ENCODE peak calls at places on chromosomes 5 and 9, in seven cellular contexts. One of them, this sample, is unnamed.

GRCh38 chr5:137199966-137200365 is 299.2 kb downstream of the SPOCK1 start:
- DNase-seq in IMR-90: peak; percentile 60
- DNase-seq in neuronal stem cell: no peak
- DNase-seq in mesendoderm: peak; percentile 62
- DNase-seq in H1: peak; percentile 15
- DNase-seq in mesenchymal stem cell: no peak
- DNase-seq in trophoblast cell: no peak
- DNase-seq in this sample: no peak

GRCh38 chr9:100440071-100440470 is 13.1 kb downstream of the MSANTD3 start:
- DNase-seq in IMR-90: peak; percentile 76
- DNase-seq in neuronal stem cell: no peak
- DNase-seq in mesendoderm: no peak
- DNase-seq in H1: no peak
- DNase-seq in mesenchymal stem cell: peak; percentile 92
- DNase-seq in trophoblast cell: peak; percentile 95
- DNase-seq in this sample: no peak

GRCh38 chr5:6686916-6687409 is 26.3 kb upstream of the TENT4A start:
- DNase-seq in IMR-90: peak; percentile 60
- DNase-seq in neuronal stem cell: peak; percentile 69
- DNase-seq in mesendoderm: peak; percentile 76
- DNase-seq in H1: no peak
- DNase-seq in mesenchymal stem cell: peak; percentile 77
- DNase-seq in trophoblast cell: peak; percentile 21
- DNase-seq in this sample: peak; percentile 58

GRCh38 chr9:110995511-110996340 is 42.5 kb downstream of the LPAR1 start:
- DNase-seq in IMR-90: peak; percentile 54
- DNase-seq in neuronal stem cell: no peak
- DNase-seq in mesendoderm: no peak
- DNase-seq in H1: no peak
- DNase-seq in mesenchymal stem cell: peak; percentile 78
- DNase-seq in trophoblast cell: no peak
- DNase-seq in this sample: no peak

GRCh38 chr5:140358738-140359310 is 1.2 kb upstream of the SLC4A9 start:
- DNase-seq in IMR-90: peak; percentile 51
- DNase-seq in neuronal stem cell: peak; percentile 54
- DNase-seq in mesendoderm: peak; percentile 89
- DNase-seq in H1: no peak
- DNase-seq in mesenchymal stem cell: peak; percentile 63
- DNase-seq in trophoblast cell: peak; percentile 24
- DNase-seq in this sample: peak; percentile 72

GRCh38 chr5:54390015-54390414 is 65.5 kb upstream of the HSPB3 start:
- DNase-seq in IMR-90: peak; percentile 97
- DNase-seq in neuronal stem cell: no peak
- DNase-seq in mesendoderm: peak; percentile 22
- DNase-seq in H1: no peak
- DNase-seq in mesenchymal stem cell: peak; percentile 55
- DNase-seq in trophoblast cell: no peak
- DNase-seq in this sample: no peak

GRCh38 chr9:111965566-111966019 is 69.0 kb downstream of the UGCG start:
- DNase-seq in IMR-90: peak; percentile 99
- DNase-seq in neuronal stem cell: no peak
- DNase-seq in mesendoderm: no peak
- DNase-seq in H1: no peak
- DNase-seq in mesenchymal stem cell: peak; percentile 97
- DNase-seq in trophoblast cell: peak; percentile 83
- DNase-seq in this sample: no peak

GRCh38 chr9:6449645-6450044 is 36.6 kb downstream of the UHRF2 start:
- DNase-seq in IMR-90: no peak
- DNase-seq in neuronal stem cell: no peak
- DNase-seq in mesendoderm: peak; percentile 53
- DNase-seq in H1: no peak
- DNase-seq in mesenchymal stem cell: no peak
- DNase-seq in trophoblast cell: peak; percentile 69
- DNase-seq in this sample: no peak

GRCh38 chr5:11064763-11065450 is 303.9 kb upstream of the DAP start:
- DNase-seq in IMR-90: no peak
- DNase-seq in neuronal stem cell: no peak
- DNase-seq in mesendoderm: no peak
- DNase-seq in H1: no peak
- DNase-seq in mesenchymal stem cell: no peak
- DNase-seq in trophoblast cell: no peak
- DNase-seq in this sample: no peak

GRCh38 chr9:117671468-117671867 is 32.7 kb upstream of the TLR4 start:
- DNase-seq in IMR-90: no peak
- DNase-seq in neuronal stem cell: no peak
- DNase-seq in mesendoderm: no peak
- DNase-seq in H1: no peak
- DNase-seq in mesenchymal stem cell: peak; percentile 25
- DNase-seq in trophoblast cell: no peak
- DNase-seq in this sample: no peak

GRCh38 chr9:104923740-104924139 is 4.2 kb downstream of the ABCA1 start:
- DNase-seq in IMR-90: no peak
- DNase-seq in neuronal stem cell: no peak
- DNase-seq in mesendoderm: no peak
- DNase-seq in H1: no peak
- DNase-seq in mesenchymal stem cell: no peak
- DNase-seq in trophoblast cell: peak; percentile 85
- DNase-seq in this sample: no peak

GRCh38 chr5:95960802-95961616 is 642 bp downstream of the ELL2 start:
- DNase-seq in IMR-90: peak; percentile 74
- DNase-seq in neuronal stem cell: peak; percentile 69
- DNase-seq in mesendoderm: peak; percentile 89
- DNase-seq in H1: no peak
- DNase-seq in mesenchymal stem cell: peak; percentile 81
- DNase-seq in trophoblast cell: peak; percentile 84
- DNase-seq in this sample: peak; percentile 82

GRCh38 chr5:134553816-134554215 is 28.3 kb downstream of the JADE2 start:
- DNase-seq in IMR-90: peak; percentile 19
- DNase-seq in neuronal stem cell: no peak
- DNase-seq in mesendoderm: no peak
- DNase-seq in H1: no peak
- DNase-seq in mesenchymal stem cell: no peak
- DNase-seq in trophoblast cell: no peak
- DNase-seq in this sample: no peak

GRCh38 chr5:159033351-159033657 is 66.4 kb downstream of the EBF1 start:
- DNase-seq in IMR-90: no peak
- DNase-seq in neuronal stem cell: no peak
- DNase-seq in mesendoderm: no peak
- DNase-seq in H1: no peak
- DNase-seq in mesenchymal stem cell: peak; percentile 38
- DNase-seq in trophoblast cell: no peak
- DNase-seq in this sample: no peak

GRCh38 chr9:87336914-87337333 is 160.7 kb upstream of the DAPK1 start:
- DNase-seq in IMR-90: peak; percentile 79
- DNase-seq in neuronal stem cell: peak; percentile 65
- DNase-seq in mesendoderm: peak; percentile 90
- DNase-seq in H1: no peak
- DNase-seq in mesenchymal stem cell: peak; percentile 79
- DNase-seq in trophoblast cell: peak; percentile 65
- DNase-seq in this sample: no peak

GRCh38 chr9:37653385-37653784 is 2.6 kb downstream of the FRMPD1 start:
- DNase-seq in IMR-90: no peak
- DNase-seq in neuronal stem cell: no peak
- DNase-seq in mesendoderm: no peak
- DNase-seq in H1: no peak
- DNase-seq in mesenchymal stem cell: no peak
- DNase-seq in trophoblast cell: no peak
- DNase-seq in this sample: no peak
- H4K8ac ChIP-seq in IMR-90: no peak overlapping the region
- H4K8ac ChIP-seq in neuronal stem cell: no peak overlapping the region
- H4K8ac ChIP-seq in mesendoderm: no peak overlapping the region
- H4K8ac ChIP-seq in H1: no peak overlapping the region
- H4K8ac ChIP-seq in mesenchymal stem cell: no peak overlapping the region
- H4K8ac ChIP-seq in trophoblast cell: no peak overlapping the region
- H4K8ac ChIP-seq in this sample: no peak overlapping the region

GRCh38 chr9:77679088-77679487 is 31.0 kb upstream of the GNA14 start:
- DNase-seq in IMR-90: no peak
- DNase-seq in neuronal stem cell: no peak
- DNase-seq in mesendoderm: no peak
- DNase-seq in H1: no peak
- DNase-seq in mesenchymal stem cell: no peak
- DNase-seq in trophoblast cell: no peak
- DNase-seq in this sample: no peak
- H2AK5ac ChIP-seq in IMR-90: no peak overlapping the region
- H2AK5ac ChIP-seq in neuronal stem cell: no peak overlapping the region
- H2AK5ac ChIP-seq in mesendoderm: no peak overlapping the region
- H2AK5ac ChIP-seq in H1: no peak overlapping the region
- H2AK5ac ChIP-seq in mesenchymal stem cell: no peak overlapping the region
- H2AK5ac ChIP-seq in trophoblast cell: no peak overlapping the region
- H2AK5ac ChIP-seq in this sample: no peak overlapping the region

GRCh38 chr9:90770339-90770738 is 31.3 kb upstream of the SYK start:
- DNase-seq in IMR-90: no peak
- DNase-seq in neuronal stem cell: no peak
- DNase-seq in mesendoderm: no peak
- DNase-seq in H1: no peak
- DNase-seq in mesenchymal stem cell: no peak
- DNase-seq in trophoblast cell: no peak
- DNase-seq in this sample: no peak
- H4K8ac ChIP-seq in IMR-90: no peak overlapping the region
- H4K8ac ChIP-seq in neuronal stem cell: no peak overlapping the region
- H4K8ac ChIP-seq in mesendoderm: no peak overlapping the region
- H4K8ac ChIP-seq in H1: no peak overlapping the region
- H4K8ac ChIP-seq in mesenchymal stem cell: no peak overlapping the region
- H4K8ac ChIP-seq in trophoblast cell: no peak overlapping the region
- H4K8ac ChIP-seq in this sample: no peak overlapping the region

DNA sequence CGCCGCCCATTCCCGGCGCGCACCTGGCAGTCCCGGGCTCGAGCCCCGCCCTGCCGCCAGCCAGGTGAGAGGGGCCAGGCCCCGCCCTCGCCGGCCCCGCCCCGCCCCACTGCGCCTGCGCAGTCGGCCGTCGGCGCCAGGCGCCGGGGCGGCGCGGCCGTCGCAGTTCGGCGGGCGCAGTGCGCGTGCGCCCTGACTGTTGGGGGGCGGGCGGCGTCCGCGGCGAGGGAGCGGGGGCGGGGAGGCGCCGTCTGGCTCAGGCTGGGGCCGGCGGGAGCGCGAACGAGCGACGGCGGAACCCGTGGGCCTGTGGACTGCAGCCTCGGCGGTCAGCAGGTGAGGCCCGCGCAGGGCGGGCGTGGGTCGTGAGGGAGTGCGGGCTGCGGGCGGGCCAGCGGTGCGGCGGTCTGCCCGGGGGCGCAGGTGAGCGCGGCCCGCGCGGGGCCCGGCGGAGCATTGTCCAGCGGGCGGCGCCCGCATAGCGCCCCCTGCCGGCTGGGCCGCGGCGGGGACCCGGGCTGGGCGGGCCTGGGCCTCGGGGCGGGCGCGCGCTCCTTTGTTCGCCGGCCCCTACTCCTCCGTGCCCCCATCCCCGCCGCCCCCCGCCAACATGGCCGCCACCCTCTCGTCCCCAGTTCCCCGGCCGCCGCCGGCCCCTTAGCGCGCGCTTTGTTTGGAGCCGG is at the start of gene SPIN1:
- DNase-seq in IMR-90: peak; percentile 62
- DNase-seq in neuronal stem cell: peak; percentile 80
- DNase-seq in mesendoderm: peak; percentile 80
- DNase-seq in H1: no peak
- DNase-seq in mesenchymal stem cell: peak; percentile 72
- DNase-seq in trophoblast cell: peak; percentile 76
- DNase-seq in this sample: peak; percentile 88
- H2AK5ac ChIP-seq in IMR-90: peak within 1 kb of the TSS; percentile 95
- H2AK5ac ChIP-seq in neuronal stem cell: no peak within 1 kb of the TSS
- H2AK5ac ChIP-seq in mesendoderm: no peak within 1 kb of the TSS
- H2AK5ac ChIP-seq in H1: no peak within 1 kb of the TSS
- H2AK5ac ChIP-seq in mesenchymal stem cell: peak within 1 kb of the TSS; percentile 14
- H2AK5ac ChIP-seq in trophoblast cell: peak within 1 kb of the TSS; percentile 96
- H2AK5ac ChIP-seq in this sample: no peak within 1 kb of the TSS

This sample was measured in H9.